ENCODE peak calls at places on chromosome 18, in four cellular contexts. I is activated CD4-positive, alpha-beta memory T cell treated with anti-CD3 and anti-CD28 coated beads, Interleukin-2, amount 10 ng/mL, durations not matched to agents 7 days and 5 days; J is NCI-H1930; P is H54. C is an unnamed sample.

GRCh38 chr18:78542204-78542603 is 437.4 kb upstream of the SALL3 start:
- DNase-seq in J (no peak), I (no peak), P (no peak), C (no peak)

GRCh38 chr18:48709371-48709770 is 170.5 kb downstream of the CTIF start:
- DNase-seq in P (no peak), I (no peak), J (no peak), C (no peak)

GRCh38 chr18:31791817-31792579 is 31.3 kb upstream of the SLC25A52 start:
- DNase-seq in J (no peak), I (no peak), P (no peak), C (peak; percentile 65)

GRCh38 chr18:49364821-49365220 is 95.6 kb downstream of the DYM start:
- DNase-seq in P (no peak), I (no peak), J (no peak), C (no peak)

GRCh38 chr18:9742588-9743131 is 34.6 kb downstream of the RAB31 start:
- DNase-seq in I (no peak), P (no peak), J (no peak), C (no peak)

GRCh38 chr18:39672171-39672570 is 2106.6 kb upstream of the CELF4 start:
- DNase-seq in P (no peak), I (no peak), J (no peak), C (no peak)

GRCh38 chr18:64094210-64094609 is 54.7 kb downstream of the LINC00305 start:
- DNase-seq in I (no peak), P (no peak), J (no peak), C (no peak)

GRCh38 chr18:80202264-80202998 is 44.9 kb downstream of the PARD6G start:
- DNase-seq in I (peak; percentile 55), J (no peak), P (no peak), C (peak; percentile 72)

GRCh38 chr18:34661464-34662087 is 48.5 kb upstream of the DTNA start:
- DNase-seq in P (no peak), I (no peak), J (peak; percentile 15), C (no peak)

GRCh38 chr18:13481331-13481730 is 245.0 kb downstream of the FAM210A start:
- DNase-seq in J (no peak), I (no peak), P (no peak), C (no peak)

GRCh38 chr18:5197032-5197434 is at the start of gene AKAIN1:
- DNase-seq in I (no peak), J (no peak), P (no peak), C (no peak)

GRCh38 chr18:48952287-48953095 is 1.7 kb upstream of the SMAD7 start:
- DNase-seq in I (peak; percentile 51), J (peak; percentile 52), P (peak; percentile 61), C (no peak)

GRCh38 chr18:9094307-9095226 is 7.9 kb upstream of the NDUFV2 start:
- DNase-seq in J (no peak), P (no peak), I (peak; percentile 66), C (no peak)

GRCh38 chr18:6728809-6729246 is 688 bp upstream of the ARHGAP28 start:
- DNase-seq in I (no peak), J (no peak), P (no peak), C (no peak)

GRCh38 chr18:22570492-22570891 is 152.8 kb upstream of the CTAGE1 start:
- DNase-seq in I (no peak), P (no peak), J (no peak), C (no peak)

GRCh38 chr18:48139427-48140347 is 209.2 kb upstream of the SMAD2 start:
- DNase-seq in J (no peak), I (no peak), P (peak; percentile 83), C (no peak)

GRCh38 chr18:25518716-25519053 is 166.7 kb upstream of the ZNF521 start:
- DNase-seq in P (no peak), J (no peak), I (no peak), C (peak; percentile 21)

GRCh38 chr18:59878644-59879043 is 21.2 kb upstream of the PMAIP1 start:
- DNase-seq in J (no peak), I (no peak), P (no peak), C (no peak)